ENCODE peak calls at places on chromosomes 3 and 15, in seven cellular contexts. J is cardiac fibroblast, P is A172, Z is activated T-cell treated with anti-CD3 and anti-CD28 coated beads for 1 hour, M is cardiac muscle cell, W is GM03348, U is left cardiac atrium. E is an unnamed sample.

GRCh38 chr3:136952292-136952691 is 5.5 kb upstream of the IL20RB start:
- DNase-seq in J (no peak), P (no peak), Z (no peak), M (no peak), W (no peak), U (no peak), E (no peak)

GRCh38 chr3:159870723-159871122 is 117.9 kb upstream of the IL12A start:
- DNase-seq in J (no peak), P (no peak), Z (no peak), M (no peak), W (no peak), U (no peak), E (no peak)

GRCh38 chr15:40436116-40436891 is 4.4 kb upstream of the BAHD1 start:
- DNase-seq in J (no peak), P (no peak), Z (no peak), M (no peak), W (peak), U (no peak), E (no peak)

GRCh38 chr15:98983333-98983732 is 24.3 kb downstream of the PGPEP1L start:
- DNase-seq in J (peak), P (peak), Z (no peak), M (no peak), W (peak), U (peak), E (peak)

GRCh38 chr15:91281991-91282390 is 181.9 kb downstream of the SV2B start:
- DNase-seq in J (no peak), P (no peak), Z (no peak), M (no peak), W (no peak), U (no peak), E (no peak)

GRCh38 chr3:161149529-161149928 is 44.4 kb upstream of the B3GALNT1 start:
- DNase-seq in J (peak), P (no peak), Z (no peak), M (no peak), W (no peak), U (no peak), E (no peak)

GRCh38 chr15:59524331-59524731 is 86.3 kb downstream of the FAM81A start:
- DNase-seq in J (no peak), P (no peak), Z (no peak), M (no peak), W (no peak), U (no peak), E (peak)

GRCh38 chr15:52362497-52362896 is 66.9 kb upstream of the MYO5C start:
- DNase-seq in J (peak), P (no peak), Z (no peak), M (no peak), W (peak), U (no peak), E (peak)

GRCh38 chr3:21447471-21448205 is 303.4 kb downstream of the ZNF385D start:
- DNase-seq in J (peak), P (peak), Z (no peak), M (no peak), W (peak), U (no peak), E (no peak)

GRCh38 chr15:89088605-89089315 is 504 bp downstream of the ABHD2 start:
- DNase-seq in J (peak), P (no peak), Z (peak), M (peak), W (no peak), U (peak), E (no peak)

GRCh38 chr15:44788748-44789147 is 52.4 kb downstream of the TRIM69 start:
- DNase-seq in J (no peak), P (peak), Z (peak), M (no peak), W (no peak), U (no peak), E (no peak)

GRCh38 chr3:48459773-48460516 is 13.4 kb downstream of the ATRIP start:
- DNase-seq in J (no peak), P (no peak), Z (no peak), M (no peak), W (no peak), U (no peak), E (no peak)

GRCh38 chr15:47870956-47871625 is 153.8 kb downstream of the SEMA6D start:
- DNase-seq in J (peak), P (no peak), Z (no peak), M (no peak), W (no peak), U (no peak), E (peak)

GRCh38 chr15:78206326-78207109 is 27.8 kb downstream of the ACSBG1 start:
- DNase-seq in J (peak), P (peak), Z (no peak), M (no peak), W (peak), U (no peak), E (no peak)

GRCh38 chr3:45167011-45167911 is 21.1 kb upstream of the CDCP1 start:
- DNase-seq in J (peak), P (peak), Z (peak), M (peak), W (peak), U (peak), E (peak)

GRCh38 chr3:148711981-148712666 is 14.4 kb downstream of the AGTR1 start:
- DNase-seq in J (peak), P (peak), Z (no peak), M (no peak), W (peak), U (no peak), E (no peak)

GRCh38 chr3:191302451-191302850 is 26.7 kb upstream of the CCDC50 start:
- DNase-seq in J (no peak), P (no peak), Z (no peak), M (no peak), W (no peak), U (no peak), E (no peak)

GRCh38 chr15:35603298-35603697 is 57.3 kb upstream of the DPH6 start:
- DNase-seq in J (peak), P (peak), Z (no peak), M (no peak), W (peak), U (no peak), E (no peak)

GRCh38 chr3:57007513-57008415 is 52.7 kb upstream of the SPATA12 start:
- DNase-seq in J (peak), P (peak), Z (no peak), M (no peak), W (peak), U (peak), E (peak)

GRCh38 chr3:107796786-107797185 is 274.0 kb downstream of the BBX start:
- DNase-seq in J (peak), P (peak), Z (no peak), M (no peak), W (peak), U (no peak), E (no peak)